ENCODE peak calls at places on chromosomes 12 and 14, in nine cellular contexts. P, W, A, X, J, I, R, V and Y are unnamed samples.
A peak's percentile ranks its signal among the peaks of the same experiment; 100 is the strongest.

GRCh38 chr12:104494137-104494815 is 37.5 kb downstream of the CHST11 start:
- DNase-seq in P (peak; percentile 42), W (no peak), A (no peak), X (no peak), J (no peak), I (peak; percentile 49), R (no peak), V (no peak), Y (no peak)

GRCh38 chr14:34775922-34776321 is 61.5 kb upstream of the CFL2 start:
- DNase-seq in P (no peak), W (no peak), A (no peak), X (no peak), J (no peak), I (no peak), R (no peak), V (no peak), Y (no peak)

GRCh38 chr12:118498171-118498570 is 121.8 kb downstream of the SUDS3 start:
- DNase-seq in P (no peak), W (no peak), A (no peak), X (peak; percentile 40), J (no peak), I (no peak), R (no peak), V (no peak), Y (no peak)

GRCh38 chr14:101109981-101110728 is 206.6 kb upstream of the RTL1 start:
- DNase-seq in P (peak; percentile 10), W (no peak), A (no peak), X (no peak), J (no peak), I (no peak), R (no peak), V (no peak), Y (no peak)

GRCh38 chr12:2958432-2959193 is 584 bp upstream of the TEAD4 start:
- DNase-seq in P (peak; percentile 37), W (no peak), A (no peak), X (peak; percentile 80), J (no peak), I (peak; percentile 65), R (no peak), V (peak; percentile 81), Y (no peak)

GRCh38 chr12:11500861-11501230 is 105.5 kb upstream of the PRB2 start:
- DNase-seq in P (no peak), W (no peak), A (no peak), X (no peak), J (no peak), I (no peak), R (no peak), V (no peak), Y (no peak)

GRCh38 chr14:20706657-20707355 is 18.2 kb downstream of the ANG start:
- DNase-seq in P (no peak), W (no peak), A (no peak), X (no peak), J (no peak), I (peak; percentile 44), R (no peak), V (peak; percentile 51), Y (no peak)

GRCh38 chr14:100828448-100828834 is 2.5 kb downstream of the MEG3 start:
- DNase-seq in P (no peak), W (no peak), A (no peak), X (no peak), J (no peak), I (no peak), R (no peak), V (no peak), Y (no peak)

GRCh38 chr14:30142216-30142615 is 214.6 kb upstream of the PRKD1 start:
- DNase-seq in P (no peak), W (no peak), A (no peak), X (no peak), J (no peak), I (no peak), R (no peak), V (no peak), Y (no peak)

GRCh38 chr12:12081836-12082497 is 11.2 kb downstream of the BCL2L14 start:
- DNase-seq in P (no peak), W (no peak), A (peak; percentile 28), X (peak; percentile 52), J (no peak), I (peak; percentile 71), R (peak; percentile 4), V (peak; percentile 46), Y (no peak)

GRCh38 chr12:49582201-49582600 is 14.3 kb upstream of the MCRS1 start:
- DNase-seq in P (no peak), W (no peak), A (no peak), X (no peak), J (no peak), I (no peak), R (no peak), V (no peak), Y (no peak)

GRCh38 chr14:96098309-96098998 is 59.3 kb downstream of the C14orf132 start:
- DNase-seq in P (peak; percentile 35), W (no peak), A (no peak), X (peak; percentile 73), J (peak; percentile 3), I (peak; percentile 72), R (peak; percentile 26), V (peak; percentile 77), Y (no peak)

GRCh38 chr12:21613931-21614330 is 9.3 kb upstream of the GYS2 start:
- DNase-seq in P (no peak), W (no peak), A (no peak), X (peak; percentile 19), J (no peak), I (peak; percentile 46), R (no peak), V (peak; percentile 19), Y (no peak)
- TF ChIP-seq CTCF in P (peak; percentile 10), W (no peak), A (no peak), X (peak; percentile 45), J (peak; percentile 7), I (peak; percentile 37), R (no peak), V (peak; percentile 57), Y (no peak)

DNA sequence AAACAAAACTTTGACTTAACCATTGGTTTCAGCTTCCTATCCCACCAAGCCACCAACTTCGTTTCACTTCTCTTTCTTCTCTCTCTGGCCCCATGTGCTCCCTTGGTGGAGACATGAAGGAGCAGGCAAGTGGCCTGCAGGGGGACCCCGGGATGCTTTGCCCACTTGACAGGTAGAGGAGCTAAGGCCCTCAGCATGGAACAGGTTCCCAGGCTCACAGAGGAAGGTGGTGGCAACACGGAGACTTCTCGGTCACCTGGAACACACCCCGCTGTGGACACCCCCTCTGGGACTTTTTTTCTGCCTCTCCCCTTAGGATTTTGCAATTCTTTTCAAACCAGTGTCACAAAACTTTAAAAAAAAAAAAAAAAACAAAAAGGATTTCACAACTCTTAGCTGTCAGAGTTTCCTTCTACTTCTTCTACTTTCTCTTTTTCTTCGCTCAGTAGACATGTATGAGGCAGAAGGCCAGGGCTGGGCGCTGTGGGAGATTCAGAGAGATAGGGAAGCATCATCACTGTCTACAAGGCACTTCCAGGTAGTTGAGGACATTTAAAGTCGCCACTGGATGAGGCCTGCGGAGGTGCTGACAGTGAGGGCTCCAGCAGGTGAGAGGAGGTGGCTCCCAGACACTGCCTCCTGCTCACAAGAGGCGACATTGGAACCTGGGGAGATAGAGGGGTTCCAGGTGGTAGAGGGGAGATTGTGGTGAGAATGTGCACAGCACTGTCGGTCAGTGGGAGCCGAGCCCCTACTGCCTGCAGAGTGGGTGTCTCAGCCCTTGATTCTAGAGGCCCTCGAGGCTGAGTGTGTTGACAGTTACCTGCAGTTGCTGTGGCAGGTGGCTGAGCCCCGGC is 119.6 kb downstream of the GCH1 start:
- DNase-seq in P (peak; percentile 45), W (no peak), A (no peak), X (no peak), J (peak; percentile 65), I (no peak), R (no peak), V (no peak), Y (peak; percentile 35)
- TF ChIP-seq CTCF in P (no peak), W (no peak), A (no peak), X (peak; percentile 40), J (no peak), I (peak; percentile 27), R (peak; percentile 36), V (no peak), Y (no peak)

GRCh38 chr12:69225251-69225910 is 14.0 kb upstream of the CPSF6 start:
- DNase-seq in P (no peak), W (no peak), A (no peak), X (no peak), J (no peak), I (peak; percentile 30), R (no peak), V (no peak), Y (no peak)
- TF ChIP-seq CTCF in P (no peak), W (no peak), A (no peak), X (no peak), J (no peak), I (no peak), R (no peak), V (no peak), Y (no peak)

GRCh38 chr12:9240776-9241175 is 32.6 kb upstream of the PZP start:
- DNase-seq in P (no peak), W (no peak), A (no peak), X (no peak), J (no peak), I (no peak), R (no peak), V (no peak), Y (no peak)
- TF ChIP-seq CTCF in P (no peak), W (no peak), A (no peak), X (no peak), J (no peak), I (no peak), R (no peak), V (no peak), Y (no peak)

GRCh38 chr14:76236172-76237130 is 84.7 kb downstream of the GPATCH2L start:
- DNase-seq in P (no peak), W (no peak), A (no peak), X (no peak), J (no peak), I (no peak), R (no peak), V (no peak), Y (no peak)

GRCh38 chr14:76232782-76233181 is 81.1 kb downstream of the GPATCH2L start:
- DNase-seq in P (no peak), W (no peak), A (no peak), X (no peak), J (no peak), I (no peak), R (no peak), V (no peak), Y (no peak)

GRCh38 chr14:76235628-76236027 is 83.9 kb downstream of the GPATCH2L start:
- DNase-seq in P (no peak), W (no peak), A (no peak), X (no peak), J (no peak), I (no peak), R (no peak), V (no peak), Y (no peak)

GRCh38 chr14:76237349-76237990 is 85.7 kb downstream of the GPATCH2L start:
- DNase-seq in P (no peak), W (no peak), A (no peak), X (no peak), J (no peak), I (no peak), R (no peak), V (no peak), Y (no peak)
- TF ChIP-seq CTCF in P (no peak), W (no peak), A (no peak), X (no peak), J (no peak), I (no peak), R (no peak), V (no peak), Y (no peak)

GRCh38 chr12:39632670-39633069 is 13.1 kb upstream of the ABCD2 start:
- DNase-seq in P (no peak), W (no peak), A (no peak), X (no peak), J (no peak), I (no peak), R (no peak), V (peak; percentile 24), Y (no peak)
- TF ChIP-seq CTCF in P (no peak), W (no peak), A (no peak), X (peak; percentile 22), J (no peak), I (no peak), R (no peak), V (peak; percentile 19), Y (no peak)